ENCODE peak calls at places on chromosomes 16 and 17, in six cellular contexts. One of them, this sample, is unnamed.

GRCh38 chr17:30091771-30092170 is 24.8 kb upstream of the NSRP1 start:
- DNase-seq in non-pigmented ciliary epithelial cell: no peak
- DNase-seq in IMR-90: peak
- DNase-seq in NCI-H345: no peak
- DNase-seq in substantia nigra: no peak
- DNase-seq in bronchial epithelial cell: peak
- DNase-seq in this sample: no peak

GRCh38 chr17:61490540-61490975 is 38.3 kb downstream of the TBX4 start:
- DNase-seq in non-pigmented ciliary epithelial cell: peak
- DNase-seq in IMR-90: peak
- DNase-seq in bronchial epithelial cell: peak
- DNase-seq in NCI-H345: no peak
- DNase-seq in substantia nigra: no peak
- DNase-seq in this sample: no peak

GRCh38 chr16:8204096-8204495 is 386.2 kb downstream of the TMEM114 start:
- DNase-seq in substantia nigra: no peak
- DNase-seq in NCI-H345: no peak
- DNase-seq in IMR-90: no peak
- DNase-seq in non-pigmented ciliary epithelial cell: no peak
- DNase-seq in bronchial epithelial cell: no peak
- DNase-seq in this sample: no peak

GRCh38 chr16:47069291-47069690 is 74.5 kb downstream of the NETO2 start:
- DNase-seq in non-pigmented ciliary epithelial cell: no peak
- DNase-seq in IMR-90: no peak
- DNase-seq in NCI-H345: no peak
- DNase-seq in substantia nigra: no peak
- DNase-seq in bronchial epithelial cell: no peak
- DNase-seq in this sample: no peak

GRCh38 chr17:20224379-20224778 is 215.2 kb downstream of the SPECC1 start:
- DNase-seq in NCI-H345: no peak
- DNase-seq in IMR-90: no peak
- DNase-seq in bronchial epithelial cell: no peak
- DNase-seq in non-pigmented ciliary epithelial cell: no peak
- DNase-seq in substantia nigra: no peak
- DNase-seq in this sample: no peak

GRCh38 chr17:56679148-56679766 is 85.8 kb downstream of the NOG start:
- DNase-seq in non-pigmented ciliary epithelial cell: no peak
- DNase-seq in IMR-90: peak
- DNase-seq in bronchial epithelial cell: peak
- DNase-seq in substantia nigra: no peak
- DNase-seq in NCI-H345: peak
- DNase-seq in this sample: no peak

GRCh38 chr16:53156516-53156915 is 101.7 kb downstream of the CHD9 start:
- DNase-seq in NCI-H345: no peak
- DNase-seq in IMR-90: peak
- DNase-seq in bronchial epithelial cell: no peak
- DNase-seq in substantia nigra: no peak
- DNase-seq in non-pigmented ciliary epithelial cell: no peak
- DNase-seq in this sample: no peak

GRCh38 chr17:31733326-31733725 is 125.7 kb downstream of the COPRS start:
- DNase-seq in substantia nigra: no peak
- DNase-seq in IMR-90: no peak
- DNase-seq in non-pigmented ciliary epithelial cell: no peak
- DNase-seq in NCI-H345: no peak
- DNase-seq in bronchial epithelial cell: no peak
- DNase-seq in this sample: no peak

GRCh38 chr16:68083239-68083781 is 1.9 kb upstream of the NFATC3 start:
- DNase-seq in non-pigmented ciliary epithelial cell: no peak
- DNase-seq in NCI-H345: no peak
- DNase-seq in substantia nigra: no peak
- DNase-seq in bronchial epithelial cell: no peak
- DNase-seq in IMR-90: no peak
- DNase-seq in this sample: no peak

GRCh38 chr16:85393674-85394510 is 219.2 kb upstream of the GSE1 start:
- DNase-seq in bronchial epithelial cell: no peak
- DNase-seq in non-pigmented ciliary epithelial cell: no peak
- DNase-seq in IMR-90: peak
- DNase-seq in NCI-H345: peak
- DNase-seq in substantia nigra: no peak
- DNase-seq in this sample: peak

GRCh38 chr17:81863123-81863675 is 2.9 kb upstream of the P4HB start:
- DNase-seq in substantia nigra: no peak
- DNase-seq in bronchial epithelial cell: no peak
- DNase-seq in IMR-90: no peak
- DNase-seq in non-pigmented ciliary epithelial cell: no peak
- DNase-seq in NCI-H345: no peak
- DNase-seq in this sample: no peak

GRCh38 chr16:73170587-73170986 is 122.7 kb upstream of the ZFHX3 start:
- DNase-seq in substantia nigra: no peak
- DNase-seq in bronchial epithelial cell: no peak
- DNase-seq in IMR-90: no peak
- DNase-seq in NCI-H345: no peak
- DNase-seq in non-pigmented ciliary epithelial cell: no peak
- DNase-seq in this sample: no peak

GRCh38 chr17:83122834-83123233 is 43.4 kb downstream of the METRNL start:
- DNase-seq in substantia nigra: no peak
- DNase-seq in bronchial epithelial cell: no peak
- DNase-seq in NCI-H345: no peak
- DNase-seq in IMR-90: no peak
- DNase-seq in non-pigmented ciliary epithelial cell: no peak
- DNase-seq in this sample: no peak

GRCh38 chr17:29709861-29710849 is 87.4 kb upstream of the CORO6 start:
- DNase-seq in non-pigmented ciliary epithelial cell: no peak
- DNase-seq in NCI-H345: no peak
- DNase-seq in substantia nigra: no peak
- DNase-seq in IMR-90: peak
- DNase-seq in bronchial epithelial cell: peak
- DNase-seq in this sample: no peak

GRCh38 chr17:57750109-57750845 is 5.2 kb upstream of the CCDC182 start:
- DNase-seq in bronchial epithelial cell: no peak
- DNase-seq in IMR-90: no peak
- DNase-seq in NCI-H345: no peak
- DNase-seq in substantia nigra: no peak
- DNase-seq in non-pigmented ciliary epithelial cell: no peak
- DNase-seq in this sample: no peak

GRCh38 chr17:73541111-73541510 is 103.1 kb downstream of the SDK2 start:
- DNase-seq in non-pigmented ciliary epithelial cell: no peak
- DNase-seq in bronchial epithelial cell: peak
- DNase-seq in NCI-H345: no peak
- DNase-seq in substantia nigra: no peak
- DNase-seq in IMR-90: no peak
- DNase-seq in this sample: no peak

GRCh38 chr17:7060165-7060890 is 16.4 kb upstream of the SLC16A11 start:
- DNase-seq in IMR-90: peak
- DNase-seq in bronchial epithelial cell: peak
- DNase-seq in NCI-H345: no peak
- DNase-seq in substantia nigra: no peak
- DNase-seq in non-pigmented ciliary epithelial cell: peak
- DNase-seq in this sample: no peak

GRCh38 chr17:17993366-17993765 is 20.7 kb downstream of the DRC3 start:
- DNase-seq in NCI-H345: no peak
- DNase-seq in bronchial epithelial cell: no peak
- DNase-seq in non-pigmented ciliary epithelial cell: no peak
- DNase-seq in IMR-90: no peak
- DNase-seq in substantia nigra: no peak
- DNase-seq in this sample: no peak

GRCh38 chr17:16900288-16900882 is 71.5 kb downstream of the TNFRSF13B start:
- DNase-seq in bronchial epithelial cell: no peak
- DNase-seq in non-pigmented ciliary epithelial cell: no peak
- DNase-seq in substantia nigra: no peak
- DNase-seq in NCI-H345: no peak
- DNase-seq in IMR-90: no peak
- DNase-seq in this sample: no peak

GRCh38 chr16:81885976-81886586 is 107.0 kb downstream of the PLCG2 start:
- DNase-seq in IMR-90: peak
- DNase-seq in NCI-H345: peak
- DNase-seq in non-pigmented ciliary epithelial cell: no peak
- DNase-seq in bronchial epithelial cell: peak
- DNase-seq in substantia nigra: no peak
- DNase-seq in this sample: no peak

GRCh38 chr17:44273607-44274006 is 5.7 kb upstream of the SLC4A1 start:
- DNase-seq in non-pigmented ciliary epithelial cell: no peak
- DNase-seq in NCI-H345: no peak
- DNase-seq in substantia nigra: no peak
- DNase-seq in IMR-90: no peak
- DNase-seq in bronchial epithelial cell: no peak
- DNase-seq in this sample: no peak

GRCh38 chr16:12587170-12587569 is 216.5 kb downstream of the CPPED1 start:
- DNase-seq in NCI-H345: no peak
- DNase-seq in non-pigmented ciliary epithelial cell: no peak
- DNase-seq in bronchial epithelial cell: no peak
- DNase-seq in IMR-90: no peak
- DNase-seq in substantia nigra: no peak
- DNase-seq in this sample: no peak

GRCh38 chr17:37476431-37477130 is 13.1 kb upstream of the DUSP14 start:
- DNase-seq in non-pigmented ciliary epithelial cell: no peak
- DNase-seq in IMR-90: peak
- DNase-seq in NCI-H345: no peak
- DNase-seq in substantia nigra: no peak
- DNase-seq in bronchial epithelial cell: peak
- DNase-seq in this sample: no peak

This sample was measured in upper lobe of right lung.